ENCODE peak calls at places on chromosomes 2 and 18, in eight cellular contexts. E, M, O, W, L, V, B and X are unnamed samples.

GRCh38 chr18:74788657-74789056 is 191.0 kb downstream of the ZNF407 start:
- DNase-seq in E (no peak), V (no peak), L (no peak), W (no peak), B (no peak), O (no peak), M (no peak), X (no peak)

GRCh38 chr2:9763356-9764152 is 79.7 kb upstream of the TAF1B start:
- DNase-seq in O (peak; percentile 64), V (no peak), E (no peak), B (no peak), W (no peak), L (no peak), M (no peak), X (no peak)

GRCh38 chr2:162582357-162582798 is 238.4 kb downstream of the GCA start:
- DNase-seq in L (no peak), E (peak; percentile 12), B (no peak), M (peak; percentile 84), W (no peak), O (no peak), V (no peak), X (peak; percentile 33)

GRCh38 chr2:2843969-2844548 is 513.0 kb upstream of the MYT1L start:
- DNase-seq in W (no peak), M (no peak), V (no peak), O (peak; percentile 14), L (no peak), B (no peak), E (no peak), X (no peak)

GRCh38 chr2:219527076-219527394 is 12.8 kb downstream of the ASIC4 start:
- DNase-seq in E (no peak), L (no peak), W (peak; percentile 65), V (no peak), O (no peak), B (no peak), M (no peak), X (no peak)

GRCh38 chr2:206004004-206004693 is 81.8 kb downstream of the INO80D start:
- DNase-seq in M (peak; percentile 65), E (no peak), O (peak; percentile 45), B (no peak), W (no peak), V (no peak), L (no peak), X (no peak)

GRCh38 chr18:11322716-11323115 is 173.3 kb upstream of the PIEZO2 start:
- DNase-seq in W (no peak), V (no peak), E (no peak), M (no peak), L (no peak), B (no peak), O (no peak), X (no peak)

GRCh38 chr18:59354731-59355130 is 4.3 kb downstream of the LMAN1 start:
- DNase-seq in E (no peak), L (no peak), O (no peak), B (no peak), V (no peak), W (no peak), M (no peak), X (no peak)

GRCh38 chr2:171416009-171416926 is 17.5 kb downstream of the METTL8 start:
- DNase-seq in M (peak; percentile 94), L (peak; percentile 80), E (peak; percentile 74), V (peak; percentile 82), W (peak; percentile 80), B (peak; percentile 76), O (peak; percentile 90), X (peak; percentile 85)

GRCh38 chr2:70381235-70381634 is 79.4 kb upstream of the FAM136A start:
- DNase-seq in O (no peak), B (no peak), E (no peak), L (no peak), W (no peak), M (no peak), V (no peak), X (peak; percentile 82)

GRCh38 chr2:22854588-22854987 is 530.4 kb upstream of the KLHL29 start:
- DNase-seq in E (no peak), B (no peak), M (no peak), O (no peak), V (no peak), W (no peak), L (no peak), X (no peak)

GRCh38 chr2:22855081-22855480 is 529.9 kb upstream of the KLHL29 start:
- DNase-seq in M (no peak), O (no peak), V (no peak), B (no peak), L (no peak), E (no peak), W (no peak), X (no peak)

GRCh38 chr2:22855761-22856184 is 529.2 kb upstream of the KLHL29 start:
- DNase-seq in V (no peak), M (no peak), B (no peak), L (no peak), O (no peak), E (no peak), W (no peak), X (no peak)

DNA sequence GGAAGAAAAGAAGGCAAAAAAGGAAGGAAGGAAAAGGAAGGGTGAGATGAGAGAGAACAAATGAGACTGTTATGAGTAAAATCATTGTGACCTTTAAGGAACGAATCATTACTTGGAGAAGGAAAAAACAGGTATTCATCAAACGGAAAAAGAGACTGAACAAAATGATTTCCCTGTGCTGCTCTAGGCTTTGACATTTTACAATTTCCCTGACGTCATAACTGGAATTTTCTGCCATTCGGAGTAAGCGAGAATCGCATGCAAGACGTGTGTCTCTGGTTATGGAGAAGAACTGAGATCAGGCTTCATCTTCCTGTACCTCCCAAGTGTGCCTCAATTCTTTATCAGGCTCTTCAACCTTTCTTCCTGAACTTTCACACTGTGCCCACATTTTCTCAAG is 534.7 kb upstream of the KLHL29 start:
- DNase-seq in W (no peak), O (no peak), B (no peak), M (no peak), V (no peak), L (no peak), E (no peak), X (no peak)
- H3K9me3 ChIP-seq in W (no peaks in the 10 kb centered on the region), O (no peaks in the 10 kb centered on the region), B (no peaks in the 10 kb centered on the region), M (no peaks in the 10 kb centered on the region), V (no peaks in the 10 kb centered on the region), L (no peaks in the 10 kb centered on the region), E (no peaks in the 10 kb centered on the region), X (no peaks in the 10 kb centered on the region)

GRCh38 chr2:11132036-11132671 is 23.1 kb upstream of the SLC66A3 start:
- DNase-seq in E (no peak), L (no peak), W (no peak), B (no peak), O (no peak), M (no peak), V (no peak), X (no peak)
- H3K4me3 ChIP-seq in E (peak overlapping the region; percentile 51), L (no peak overlapping the region), W (no peak overlapping the region), B (peak overlapping the region; percentile 45), O (no peak overlapping the region), M (no peak overlapping the region), V (no peak overlapping the region), X (peak overlapping the region; percentile 62)

GRCh38 chr2:215210082-215210481 is 71.7 kb upstream of the ABCA12 start:
- DNase-seq in B (no peak), L (no peak), M (no peak), V (no peak), W (no peak), E (no peak), O (no peak), X (no peak)
- H3K9me3 ChIP-seq in B (no peaks in the 10 kb centered on the region), L (no peaks in the 10 kb centered on the region), M (peaks cover 23% of the 10 kb centered on the region), V (peaks cover 3% of the 10 kb centered on the region), W (no peaks in the 10 kb centered on the region), E (peaks cover 3% of the 10 kb centered on the region), O (peaks cover 2% of the 10 kb centered on the region), X (peaks cover 7% of the 10 kb centered on the region)

DNA sequence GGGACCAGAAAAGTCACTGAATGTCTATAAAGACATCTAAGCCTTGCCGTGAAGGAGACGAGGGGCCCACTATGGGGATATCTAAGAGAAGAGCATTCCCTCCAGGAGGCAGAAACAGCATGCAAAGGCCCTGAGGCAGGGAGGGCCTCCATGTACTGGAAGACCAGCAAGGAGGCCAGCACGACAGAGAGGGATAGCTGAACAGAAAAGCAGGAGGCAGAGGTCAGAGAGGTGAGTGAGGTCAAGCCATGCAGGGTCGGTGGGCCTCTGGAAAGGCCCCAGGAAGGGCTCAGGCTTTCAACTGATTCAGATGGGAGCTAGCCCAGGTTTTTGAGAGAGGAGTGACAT is 5.7 kb downstream of the TRABD2A start:
- DNase-seq in E (no peak), B (no peak), M (no peak), L (no peak), O (no peak), W (no peak), V (no peak), X (no peak)
- H3K4me3 ChIP-seq in E (no peak overlapping the region), B (no peak overlapping the region), M (no peak overlapping the region), L (no peak overlapping the region), O (no peak overlapping the region), W (no peak overlapping the region), V (no peak overlapping the region), X (no peak overlapping the region)

GRCh38 chr2:16194931-16195680 is 254.8 kb downstream of the MYCN start:
- DNase-seq in L (no peak), V (no peak), M (no peak), W (no peak), E (no peak), O (no peak), B (no peak), X (no peak)

GRCh38 chr2:16196687-16197503 is 256.5 kb downstream of the MYCN start:
- DNase-seq in E (no peak), M (no peak), W (no peak), L (no peak), O (no peak), B (no peak), V (no peak), X (no peak)

GRCh38 chr2:16194096-16194390 is 253.7 kb downstream of the MYCN start:
- DNase-seq in O (no peak), W (no peak), M (no peak), E (no peak), V (no peak), B (no peak), L (no peak), X (no peak)

GRCh38 chr2:16194530-16194929 is 254.2 kb downstream of the MYCN start:
- DNase-seq in B (no peak), V (no peak), M (no peak), O (no peak), L (no peak), W (no peak), E (no peak), X (no peak)

GRCh38 chr2:16195681-16196070 is 255.3 kb downstream of the MYCN start:
- DNase-seq in E (no peak), W (no peak), V (no peak), M (no peak), L (no peak), O (no peak), B (no peak), X (no peak)
- H3K9me3 ChIP-seq in E (peaks cover 8% of the 10 kb centered on the region), W (no peaks in the 10 kb centered on the region), V (no peaks in the 10 kb centered on the region), M (no peaks in the 10 kb centered on the region), L (no peaks in the 10 kb centered on the region), O (no peaks in the 10 kb centered on the region), B (no peaks in the 10 kb centered on the region), X (no peaks in the 10 kb centered on the region)

GRCh38 chr2:208319403-208319802 is 53.3 kb downstream of the PIKFYVE start:
- DNase-seq in W (no peak), M (no peak), L (no peak), B (no peak), V (no peak), O (no peak), E (no peak), X (no peak)
- H3K4me3 ChIP-seq in W (no peak overlapping the region), M (no peak overlapping the region), L (no peak overlapping the region), B (no peak overlapping the region), V (no peak overlapping the region), O (no peak overlapping the region), E (no peak overlapping the region), X (no peak overlapping the region)